ENCODE peak calls at places on chromosomes 12 and 14, in eight cellular contexts. B is CD4-positive, alpha-beta T cell; F is endothelial cell; E is HEK293T; L is pons; O is RPMI7951; C is NCI-H187 treated with DMSO at 0.1 percent for 48 hours; N is thoracic aorta. K is an unnamed sample.

GRCh38 chr12:67222302-67222701 is 46.9 kb upstream of the CAND1 start:
- DNase-seq in E (peak; percentile 31), C (no peak), F (peak; percentile 12), O (no peak), N (no peak), L (peak; percentile 9), B (no peak), K (peak; percentile 26)

GRCh38 chr12:112537710-112538396 is 119.1 kb downstream of the PTPN11 start:
- DNase-seq in N (no peak), O (peak; percentile 65), L (no peak), F (no peak), B (no peak), C (no peak), E (no peak), K (peak; percentile 29)

GRCh38 chr12:66329941-66330340 is 27.6 kb downstream of the HELB start:
- DNase-seq in L (peak; percentile 59), F (no peak), O (peak; percentile 70), N (no peak), E (no peak), C (no peak), B (no peak), K (peak; percentile 91)

GRCh38 chr14:50647753-50648152 is 20.4 kb downstream of the SAV1 start:
- DNase-seq in O (peak; percentile 24), B (no peak), F (no peak), N (no peak), L (no peak), C (no peak), E (no peak), K (peak; percentile 84)

GRCh38 chr12:19183121-19183838 is 53.7 kb downstream of the PLEKHA5 start:
- DNase-seq in B (no peak), O (peak; percentile 20), F (no peak), L (no peak), E (no peak), C (no peak), N (no peak), K (no peak)

GRCh38 chr14:103862393-103862782 is 15.0 kb upstream of the PPP1R13B start:
- DNase-seq in B (no peak), E (no peak), N (no peak), O (peak; percentile 22), C (no peak), F (no peak), L (no peak), K (no peak)

GRCh38 chr12:4217091-4217490 is 56.5 kb upstream of the CCND2 start:
- DNase-seq in B (no peak), L (no peak), E (no peak), N (no peak), F (no peak), O (no peak), C (no peak), K (no peak)

GRCh38 chr12:74889073-74889472 is 320.6 kb downstream of the KCNC2 start:
- DNase-seq in L (no peak), B (no peak), N (no peak), O (no peak), F (no peak), E (no peak), C (no peak), K (no peak)

GRCh38 chr12:132342322-132342721 is 12.9 kb upstream of the GALNT9 start:
- DNase-seq in C (no peak), O (no peak), L (no peak), N (no peak), E (peak; percentile 57), B (no peak), F (peak; percentile 57), K (no peak)

GRCh38 chr14:93269341-93270068 is 62.4 kb downstream of the UBR7 start:
- DNase-seq in F (no peak), O (peak; percentile 57), B (no peak), L (peak; percentile 92), C (no peak), N (no peak), E (no peak), K (peak; percentile 18)

GRCh38 chr12:97474987-97475386 is 12.4 kb downstream of the RMST start:
- DNase-seq in F (no peak), E (no peak), C (no peak), O (no peak), B (no peak), N (no peak), L (no peak), K (no peak)